ENCODE peak calls at places on chromosomes 13 and 19, in six cellular contexts. A, P, D, R, L and N are unnamed samples.

GRCh38 chr13:30504081-30504480 is 38.3 kb upstream of the HMGB1 start:
- DNase-seq in A (peak; percentile 31), P (no peak), D (no peak), R (no peak), L (no peak), N (no peak)

GRCh38 chr19:18208098-18208951 is 4.5 kb upstream of the RAB3A start:
- DNase-seq in A (peak; percentile 94), P (no peak), D (peak; percentile 48), R (peak; percentile 37), L (no peak), N (peak; percentile 66)

GRCh38 chr19:40689339-40690049 is 957 bp downstream of the NUMBL start:
- DNase-seq in A (no peak), P (no peak), D (peak; percentile 29), R (no peak), L (no peak), N (no peak)

GRCh38 chr19:2488942-2489731 is 13.2 kb downstream of the GADD45B start:
- DNase-seq in A (no peak), P (no peak), D (peak; percentile 55), R (peak; percentile 35), L (no peak), N (peak; percentile 66)

GRCh38 chr13:21913010-21913409 is 242.1 kb downstream of the FGF9 start:
- DNase-seq in A (peak; percentile 19), P (no peak), D (no peak), R (no peak), L (no peak), N (no peak)

GRCh38 chr19:36986601-36987000 is 70.5 kb downstream of the ZNF568 start:
- DNase-seq in A (no peak), P (no peak), D (no peak), R (no peak), L (no peak), N (no peak)

GRCh38 chr19:42042455-42043170 is 27.4 kb downstream of the GRIK5 start:
- DNase-seq in A (no peak), P (no peak), D (no peak), R (no peak), L (no peak), N (no peak)

GRCh38 chr13:112349681-112350080 is 26.5 kb upstream of the SPACA7 start:
- DNase-seq in A (no peak), P (no peak), D (no peak), R (no peak), L (no peak), N (no peak)

GRCh38 chr19:28437390-28438346 is 775.3 kb downstream of the UQCRFS1 start:
- DNase-seq in A (no peak), P (no peak), D (peak; percentile 35), R (no peak), L (no peak), N (no peak)

GRCh38 chr19:33665776-33666175 is 44.0 kb downstream of the CHST8 start:
- DNase-seq in A (no peak), P (peak; percentile 34), D (no peak), R (no peak), L (no peak), N (no peak)

GRCh38 chr13:31073859-31074718 is 87.6 kb downstream of the HSPH1 start:
- DNase-seq in A (peak; percentile 69), P (no peak), D (no peak), R (no peak), L (no peak), N (no peak)

GRCh38 chr13:93982189-93982918 is 497.1 kb downstream of the DCT start:
- DNase-seq in A (no peak), P (no peak), D (no peak), R (no peak), L (no peak), N (no peak)